ENCODE peak calls at places on chromosomes 11 and 22, in nine cellular contexts. One of them, this sample, is unnamed.

GRCh38 chr22:23796461-23796860 is 9.7 kb downstream of the SMARCB1 start:
- DNase-seq in MM.1S: no peak
- DNase-seq in DND-41: no peak
- DNase-seq in fibroblast of lung: peak; percentile 39
- DNase-seq in GM23248: no peak
- DNase-seq in HCT116: no peak
- DNase-seq in A549: no peak
- DNase-seq in GM23338: no peak
- DNase-seq in IMR-90: no peak
- DNase-seq in this sample: no peak

GRCh38 chr11:126465573-126466287 is 110.2 kb downstream of the ST3GAL4 start:
- DNase-seq in MM.1S: peak; percentile 97
- DNase-seq in DND-41: no peak
- DNase-seq in fibroblast of lung: no peak
- DNase-seq in GM23248: peak; percentile 40
- DNase-seq in HCT116: no peak
- DNase-seq in A549: no peak
- DNase-seq in GM23338: no peak
- DNase-seq in IMR-90: no peak
- DNase-seq in this sample: peak; percentile 62

GRCh38 chr11:85299247-85299646 is 327.9 kb downstream of the DLG2 start:
- DNase-seq in MM.1S: no peak
- DNase-seq in DND-41: no peak
- DNase-seq in fibroblast of lung: no peak
- DNase-seq in GM23248: peak; percentile 18
- DNase-seq in HCT116: no peak
- DNase-seq in A549: peak; percentile 19
- DNase-seq in GM23338: peak; percentile 12
- DNase-seq in IMR-90: no peak
- DNase-seq in this sample: no peak

GRCh38 chr22:38941488-38941987 is 15.9 kb upstream of the APOBEC3A start:
- DNase-seq in MM.1S: peak; percentile 30
- DNase-seq in DND-41: no peak
- DNase-seq in fibroblast of lung: no peak
- DNase-seq in GM23248: no peak
- DNase-seq in HCT116: no peak
- DNase-seq in A549: no peak
- DNase-seq in GM23338: no peak
- DNase-seq in IMR-90: no peak
- DNase-seq in this sample: no peak

GRCh38 chr11:107834995-107835394 is 23.6 kb downstream of the SLC35F2 start:
- DNase-seq in MM.1S: no peak
- DNase-seq in DND-41: no peak
- DNase-seq in fibroblast of lung: no peak
- DNase-seq in GM23248: no peak
- DNase-seq in HCT116: no peak
- DNase-seq in A549: no peak
- DNase-seq in GM23338: peak; percentile 25
- DNase-seq in IMR-90: no peak
- DNase-seq in this sample: peak; percentile 44

GRCh38 chr22:42901790-42902508 is 44.9 kb upstream of the ARFGAP3 start:
- DNase-seq in MM.1S: no peak
- DNase-seq in DND-41: no peak
- DNase-seq in fibroblast of lung: no peak
- DNase-seq in GM23248: no peak
- DNase-seq in HCT116: no peak
- DNase-seq in A549: no peak
- DNase-seq in GM23338: peak; percentile 51
- DNase-seq in IMR-90: no peak
- DNase-seq in this sample: peak; percentile 59

GRCh38 chr11:69495441-69496201 is 14.2 kb downstream of the LINC01488 start:
- DNase-seq in MM.1S: no peak
- DNase-seq in DND-41: no peak
- DNase-seq in fibroblast of lung: no peak
- DNase-seq in GM23248: no peak
- DNase-seq in HCT116: no peak
- DNase-seq in A549: no peak
- DNase-seq in GM23338: no peak
- DNase-seq in IMR-90: no peak
- DNase-seq in this sample: no peak

GRCh38 chr11:12284321-12285050 is 92.9 kb upstream of the PARVA start:
- DNase-seq in MM.1S: no peak
- DNase-seq in DND-41: no peak
- DNase-seq in fibroblast of lung: peak; percentile 73
- DNase-seq in GM23248: peak; percentile 64
- DNase-seq in HCT116: no peak
- DNase-seq in A549: no peak
- DNase-seq in GM23338: no peak
- DNase-seq in IMR-90: peak; percentile 70
- DNase-seq in this sample: no peak

GRCh38 chr11:117144477-117145392 is 648 bp downstream of the PAFAH1B2 start:
- DNase-seq in MM.1S: peak; percentile 47
- DNase-seq in DND-41: peak; percentile 9
- DNase-seq in fibroblast of lung: peak; percentile 73
- DNase-seq in GM23248: peak; percentile 87
- DNase-seq in HCT116: no peak
- DNase-seq in A549: peak; percentile 38
- DNase-seq in GM23338: peak; percentile 58
- DNase-seq in IMR-90: peak; percentile 86
- DNase-seq in this sample: peak; percentile 68

GRCh38 chr11:28303477-28304191 is 195.4 kb downstream of the METTL15 start:
- DNase-seq in MM.1S: no peak
- DNase-seq in DND-41: no peak
- DNase-seq in fibroblast of lung: no peak
- DNase-seq in GM23248: peak; percentile 10
- DNase-seq in HCT116: no peak
- DNase-seq in A549: no peak
- DNase-seq in GM23338: no peak
- DNase-seq in IMR-90: peak; percentile 22
- DNase-seq in this sample: no peak
- H3K4me2 ChIP-seq in MM.1S: no peak overlapping the region
- H3K4me2 ChIP-seq in DND-41: no peak overlapping the region
- H3K4me2 ChIP-seq in fibroblast of lung: no peak overlapping the region
- H3K4me2 ChIP-seq in GM23248: no peak overlapping the region
- H3K4me2 ChIP-seq in HCT116: no peak overlapping the region
- H3K4me2 ChIP-seq in A549: peak overlapping the region; percentile 71
- H3K4me2 ChIP-seq in GM23338: no peak overlapping the region
- H3K4me2 ChIP-seq in IMR-90: no peak overlapping the region
- H3K4me2 ChIP-seq in this sample: no peak overlapping the region

GRCh38 chr22:30423296-30423958 is 2.1 kb upstream of the MTFP1 start:
- DNase-seq in MM.1S: peak; percentile 21
- DNase-seq in DND-41: peak; percentile 70
- DNase-seq in fibroblast of lung: no peak
- DNase-seq in GM23248: peak; percentile 81
- DNase-seq in HCT116: no peak
- DNase-seq in A549: no peak
- DNase-seq in GM23338: peak; percentile 87
- DNase-seq in IMR-90: no peak
- DNase-seq in this sample: no peak

GRCh38 chr22:30422481-30423295 is 2.9 kb upstream of the MTFP1 start:
- DNase-seq in MM.1S: no peak
- DNase-seq in DND-41: peak; percentile 33
- DNase-seq in fibroblast of lung: peak; percentile 92
- DNase-seq in GM23248: peak; percentile 99
- DNase-seq in HCT116: peak; percentile 89
- DNase-seq in A549: peak; percentile 75
- DNase-seq in GM23338: peak; percentile 76
- DNase-seq in IMR-90: peak; percentile 95
- DNase-seq in this sample: peak; percentile 66

GRCh38 chr22:30423959-30424380 is 1.6 kb upstream of the MTFP1 start:
- DNase-seq in MM.1S: peak; percentile 100
- DNase-seq in DND-41: peak; percentile 100
- DNase-seq in fibroblast of lung: peak; percentile 100
- DNase-seq in GM23248: peak; percentile 100
- DNase-seq in HCT116: peak; percentile 99
- DNase-seq in A549: peak; percentile 95
- DNase-seq in GM23338: peak; percentile 100
- DNase-seq in IMR-90: peak; percentile 100
- DNase-seq in this sample: peak; percentile 100

GRCh38 chr22:30420401-30421178 is 5.0 kb upstream of the MTFP1 start:
- DNase-seq in MM.1S: no peak
- DNase-seq in DND-41: no peak
- DNase-seq in fibroblast of lung: peak; percentile 64
- DNase-seq in GM23248: peak; percentile 93
- DNase-seq in HCT116: no peak
- DNase-seq in A549: no peak
- DNase-seq in GM23338: no peak
- DNase-seq in IMR-90: peak; percentile 90
- DNase-seq in this sample: no peak

GRCh38 chr22:30421695-30422480 is 3.7 kb upstream of the MTFP1 start:
- DNase-seq in MM.1S: no peak
- DNase-seq in DND-41: no peak
- DNase-seq in fibroblast of lung: no peak
- DNase-seq in GM23248: peak; percentile 28
- DNase-seq in HCT116: no peak
- DNase-seq in A549: no peak
- DNase-seq in GM23338: no peak
- DNase-seq in IMR-90: no peak
- DNase-seq in this sample: no peak
- H3K4me3 ChIP-seq in MM.1S: no peak overlapping the region
- H3K4me3 ChIP-seq in DND-41: peak overlapping the region; percentile 91
- H3K4me3 ChIP-seq in fibroblast of lung: peak overlapping the region; percentile 60
- H3K4me3 ChIP-seq in GM23248: peak overlapping the region; percentile 40
- H3K4me3 ChIP-seq in HCT116: peak overlapping the region; percentile 82
- H3K4me3 ChIP-seq in A549: peak overlapping the region; percentile 58
- H3K4me3 ChIP-seq in GM23338: peak overlapping the region; percentile 70
- H3K4me3 ChIP-seq in IMR-90: no peak overlapping the region
- H3K4me3 ChIP-seq in this sample: peak overlapping the region; percentile 76

DNA sequence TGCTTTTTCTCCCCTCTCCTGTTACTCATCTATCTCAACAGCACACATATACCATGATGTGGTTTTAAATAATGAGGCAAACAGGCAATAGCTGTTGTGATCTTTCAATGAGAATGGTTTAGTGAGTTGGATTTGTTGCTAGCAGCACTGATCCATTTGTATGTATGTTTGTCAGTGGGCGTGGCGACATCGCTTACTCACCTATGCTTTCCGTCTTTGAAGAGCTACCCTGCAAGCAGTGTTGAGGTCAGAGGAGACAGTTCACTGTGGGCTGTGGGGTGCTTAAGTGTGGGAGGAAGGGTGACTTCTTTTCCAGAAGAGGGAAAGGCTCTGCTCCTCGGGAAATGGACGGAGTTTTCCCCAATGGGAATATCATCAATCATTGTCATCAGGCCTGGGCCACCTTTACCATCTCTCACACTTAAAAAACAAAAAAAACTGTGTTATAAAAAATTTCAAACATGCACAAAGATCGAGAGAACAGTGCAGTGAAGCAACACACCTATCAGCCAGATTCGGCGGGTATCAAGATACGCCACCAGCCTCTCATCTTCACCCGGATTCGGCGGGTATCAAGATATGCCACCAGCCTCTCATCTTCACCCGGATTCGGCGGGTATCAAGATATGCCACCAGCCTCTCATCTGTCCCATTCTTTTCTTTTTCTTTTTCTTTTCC is 83.8 kb downstream of the TBC1D22A start:
- DNase-seq in MM.1S: no peak
- DNase-seq in DND-41: no peak
- DNase-seq in fibroblast of lung: no peak
- DNase-seq in GM23248: peak; percentile 59
- DNase-seq in HCT116: no peak
- DNase-seq in A549: no peak
- DNase-seq in GM23338: no peak
- DNase-seq in IMR-90: peak; percentile 19
- DNase-seq in this sample: no peak
- H3K4me2 ChIP-seq in MM.1S: no peak overlapping the region
- H3K4me2 ChIP-seq in DND-41: no peak overlapping the region
- H3K4me2 ChIP-seq in fibroblast of lung: peak overlapping the region; percentile 88
- H3K4me2 ChIP-seq in GM23248: peak overlapping the region; percentile 93
- H3K4me2 ChIP-seq in HCT116: no peak overlapping the region
- H3K4me2 ChIP-seq in A549: no peak overlapping the region
- H3K4me2 ChIP-seq in GM23338: no peak overlapping the region
- H3K4me2 ChIP-seq in IMR-90: no peak overlapping the region
- H3K4me2 ChIP-seq in this sample: no peak overlapping the region

GRCh38 chr11:45366196-45366595 is 80.1 kb upstream of the SYT13 start:
- DNase-seq in MM.1S: no peak
- DNase-seq in DND-41: no peak
- DNase-seq in fibroblast of lung: no peak
- DNase-seq in GM23248: no peak
- DNase-seq in HCT116: no peak
- DNase-seq in A549: no peak
- DNase-seq in GM23338: no peak
- DNase-seq in IMR-90: no peak
- DNase-seq in this sample: no peak
- H3K4me3 ChIP-seq in MM.1S: no peak overlapping the region
- H3K4me3 ChIP-seq in DND-41: no peak overlapping the region
- H3K4me3 ChIP-seq in fibroblast of lung: no peak overlapping the region
- H3K4me3 ChIP-seq in GM23248: no peak overlapping the region
- H3K4me3 ChIP-seq in HCT116: no peak overlapping the region
- H3K4me3 ChIP-seq in A549: no peak overlapping the region
- H3K4me3 ChIP-seq in GM23338: no peak overlapping the region
- H3K4me3 ChIP-seq in IMR-90: no peak overlapping the region
- H3K4me3 ChIP-seq in this sample: no peak overlapping the region

DNA sequence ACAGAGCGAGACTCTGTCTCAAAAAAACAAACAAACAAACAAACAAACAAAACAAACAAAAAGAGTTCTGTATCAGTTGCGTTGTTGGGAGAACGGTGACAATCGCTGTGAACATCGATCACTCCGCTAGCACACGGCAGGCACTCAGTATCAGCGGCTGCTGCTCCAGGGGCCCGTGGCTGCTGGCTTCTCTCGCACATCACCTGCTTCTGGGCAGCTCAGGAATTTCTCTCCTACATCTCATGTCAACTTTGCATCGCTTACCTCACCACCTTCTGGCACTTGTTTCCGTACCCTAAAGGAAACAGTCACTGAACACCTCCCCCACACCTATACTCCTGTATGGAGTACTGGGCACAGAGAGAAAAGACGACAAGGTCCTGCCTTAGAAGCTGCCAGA is 70.3 kb upstream of the WNT7B start:
- DNase-seq in MM.1S: no peak
- DNase-seq in DND-41: no peak
- DNase-seq in fibroblast of lung: no peak
- DNase-seq in GM23248: no peak
- DNase-seq in HCT116: no peak
- DNase-seq in A549: no peak
- DNase-seq in GM23338: no peak
- DNase-seq in IMR-90: no peak
- DNase-seq in this sample: no peak
- H3K4me2 ChIP-seq in MM.1S: no peak overlapping the region
- H3K4me2 ChIP-seq in DND-41: no peak overlapping the region
- H3K4me2 ChIP-seq in fibroblast of lung: no peak overlapping the region
- H3K4me2 ChIP-seq in GM23248: peak overlapping the region; percentile 47
- H3K4me2 ChIP-seq in HCT116: no peak overlapping the region
- H3K4me2 ChIP-seq in A549: no peak overlapping the region
- H3K4me2 ChIP-seq in GM23338: no peak overlapping the region
- H3K4me2 ChIP-seq in IMR-90: no peak overlapping the region
- H3K4me2 ChIP-seq in this sample: no peak overlapping the region